ENCODE peak calls at places on chromosomes 13 and 19, in four cellular contexts. D, K, S and P are unnamed samples.
A peak's percentile ranks its signal among the peaks of the same experiment; 100 is the strongest.

GRCh38 chr19:33286899-33287298 is 15.4 kb downstream of the CEBPA start:
- DNase-seq in D (no peak), K (no peak), S (no peak), P (no peak)

GRCh38 chr19:7326105-7326877 is 22.4 kb upstream of the ARHGEF18 start:
- DNase-seq in D (peak; percentile 32), K (no peak), S (no peak), P (no peak)

GRCh38 chr19:12603714-12604113 is 6.9 kb downstream of the ZNF490 start:
- DNase-seq in D (peak; percentile 11), K (no peak), S (no peak), P (no peak)

GRCh38 chr19:17716309-17716929 is 2.9 kb upstream of the MAP1S start:
- DNase-seq in D (no peak), K (no peak), S (no peak), P (no peak)

GRCh38 chr13:94495806-94496205 is 16.3 kb upstream of the DCT start:
- DNase-seq in D (no peak), K (no peak), S (no peak), P (no peak)

GRCh38 chr13:45873491-45874360 is 22.2 kb upstream of the SIAH3 start:
- DNase-seq in D (peak; percentile 25), K (peak; percentile 47), S (no peak), P (no peak)

GRCh38 chr13:76888421-76888820 is 2.2 kb upstream of the KCTD12 start:
- DNase-seq in D (no peak), K (no peak), S (no peak), P (no peak)

GRCh38 chr13:40352807-40353562 is 313.5 kb downstream of the FOXO1 start:
- DNase-seq in D (no peak), K (no peak), S (no peak), P (no peak)

GRCh38 chr13:39776439-39776838 is 121.0 kb downstream of the COG6 start:
- DNase-seq in D (peak; percentile 57), K (no peak), S (no peak), P (no peak)

GRCh38 chr19:49328741-49329140 is 3.8 kb upstream of the SLC6A16 start:
- DNase-seq in D (no peak), K (peak; percentile 62), S (no peak), P (no peak)

GRCh38 chr13:97284558-97284957 is 62.4 kb downstream of the MBNL2 start:
- DNase-seq in D (no peak), K (no peak), S (no peak), P (no peak)